ENCODE peak calls at places on chromosomes 13 and 19, in five cellular contexts. L is Peyer's patch, Q is testis, Z is breast epithelium, W is gastrocnemius medialis. D is an unnamed sample.

GRCh38 chr19:18742838-18743237 is 48.3 kb downstream of the COMP start:
- DNase-seq in Q (no peak), W (no peak), Z (no peak), L (peak), D (no peak)

GRCh38 chr19:34711890-34712289 is 22.2 kb upstream of the ZNF181 start:
- DNase-seq in L (no peak), Z (no peak), Q (no peak), W (no peak), D (no peak)

GRCh38 chr13:60135344-60135743 is 28.4 kb downstream of the DIAPH3 start:
- DNase-seq in Z (no peak), Q (no peak), W (no peak), L (no peak), D (no peak)

GRCh38 chr19:58386576-58387337 is at the start of gene RPS5:
- DNase-seq in W (peak), Z (peak), Q (peak), L (peak), D (peak)

GRCh38 chr19:18853755-18854427 is 22.1 kb downstream of the UPF1 start:
- DNase-seq in Z (no peak), L (no peak), Q (no peak), W (no peak), D (no peak)

GRCh38 chr13:43265028-43265427 is 241.6 kb downstream of the DNAJC15 start:
- DNase-seq in Z (no peak), L (no peak), Q (no peak), W (no peak), D (no peak)

GRCh38 chr19:56109216-56109615 is 11.9 kb downstream of the ZNF787 start:
- DNase-seq in Z (no peak), W (no peak), L (no peak), Q (peak), D (no peak)

GRCh38 chr13:81171065-81171647 is 830.2 kb upstream of the SPRY2 start:
- DNase-seq in L (no peak), Z (no peak), Q (no peak), W (no peak), D (no peak)

GRCh38 chr19:47075179-47075811 is 26.9 kb upstream of the TMEM160 start:
- DNase-seq in W (no peak), Z (no peak), L (no peak), Q (no peak), D (peak)

GRCh38 chr13:18943721-18944391 is 237.8 kb downstream of the TUBA3C start:
- DNase-seq in L (peak), Q (no peak), W (no peak), Z (no peak), D (peak)

GRCh38 chr13:33260168-33261098 is 25.1 kb downstream of the STARD13 start:
- DNase-seq in Z (no peak), Q (no peak), W (no peak), L (no peak), D (no peak)

GRCh38 chr19:35214766-35215422 is 13.6 kb downstream of the FAM187B start:
- DNase-seq in L (no peak), W (no peak), Z (no peak), Q (no peak), D (peak)

GRCh38 chr19:42152285-42152684 is 20.0 kb upstream of the POU2F2 start:
- DNase-seq in W (no peak), Q (no peak), Z (no peak), L (no peak), D (no peak)

GRCh38 chr19:33860691-33861090 is 64.0 kb downstream of the KCTD15 start:
- DNase-seq in Z (no peak), Q (no peak), L (no peak), W (no peak), D (no peak)

GRCh38 chr13:35485451-35485850 is 9.0 kb upstream of the MAB21L1 start:
- DNase-seq in W (no peak), L (no peak), Q (no peak), Z (no peak), D (no peak)

GRCh38 chr19:10760268-10760944 is 42.5 kb downstream of the DNM2 start:
- DNase-seq in W (no peak), L (peak), Q (no peak), Z (no peak), D (no peak)

GRCh38 chr19:46748325-46749109 is 2.3 kb upstream of the STRN4 start:
- DNase-seq in Z (no peak), Q (peak), W (no peak), L (peak), D (peak)

GRCh38 chr13:99119686-99120085 is 81.0 kb upstream of the UBAC2 start:
- DNase-seq in Z (no peak), Q (no peak), L (no peak), W (no peak), D (no peak)

GRCh38 chr13:22940090-22940710 is 240.6 kb upstream of the SGCG start:
- DNase-seq in L (no peak), Z (no peak), W (no peak), Q (no peak), D (no peak)

GRCh38 chr13:23427342-23428182 is 5.9 kb downstream of the SACS start:
- DNase-seq in Z (peak), W (no peak), Q (peak), L (no peak), D (no peak)

GRCh38 chr19:52188822-52189744 is 769 bp upstream of the PPP2R1A start:
- DNase-seq in L (peak), Q (no peak), Z (peak), W (no peak), D (no peak)

GRCh38 chr19:30593975-30594925 is 222.1 kb downstream of the ZNF536 start:
- DNase-seq in W (no peak), L (no peak), Q (no peak), Z (no peak), D (no peak)

GRCh38 chr13:109145631-109146030 is 516.2 kb downstream of the MYO16 start:
- DNase-seq in L (no peak), Q (peak), W (peak), Z (no peak), D (peak)

GRCh38 chr13:72763411-72763810 is 18.3 kb downstream of the DIS3 start:
- DNase-seq in Z (no peak), L (no peak), Q (no peak), W (no peak), D (no peak)

GRCh38 chr19:34171539-34171876 is 796 bp upstream of the LSM14A start:
- DNase-seq in Z (no peak), L (no peak), Q (no peak), W (no peak), D (no peak)

DNA sequence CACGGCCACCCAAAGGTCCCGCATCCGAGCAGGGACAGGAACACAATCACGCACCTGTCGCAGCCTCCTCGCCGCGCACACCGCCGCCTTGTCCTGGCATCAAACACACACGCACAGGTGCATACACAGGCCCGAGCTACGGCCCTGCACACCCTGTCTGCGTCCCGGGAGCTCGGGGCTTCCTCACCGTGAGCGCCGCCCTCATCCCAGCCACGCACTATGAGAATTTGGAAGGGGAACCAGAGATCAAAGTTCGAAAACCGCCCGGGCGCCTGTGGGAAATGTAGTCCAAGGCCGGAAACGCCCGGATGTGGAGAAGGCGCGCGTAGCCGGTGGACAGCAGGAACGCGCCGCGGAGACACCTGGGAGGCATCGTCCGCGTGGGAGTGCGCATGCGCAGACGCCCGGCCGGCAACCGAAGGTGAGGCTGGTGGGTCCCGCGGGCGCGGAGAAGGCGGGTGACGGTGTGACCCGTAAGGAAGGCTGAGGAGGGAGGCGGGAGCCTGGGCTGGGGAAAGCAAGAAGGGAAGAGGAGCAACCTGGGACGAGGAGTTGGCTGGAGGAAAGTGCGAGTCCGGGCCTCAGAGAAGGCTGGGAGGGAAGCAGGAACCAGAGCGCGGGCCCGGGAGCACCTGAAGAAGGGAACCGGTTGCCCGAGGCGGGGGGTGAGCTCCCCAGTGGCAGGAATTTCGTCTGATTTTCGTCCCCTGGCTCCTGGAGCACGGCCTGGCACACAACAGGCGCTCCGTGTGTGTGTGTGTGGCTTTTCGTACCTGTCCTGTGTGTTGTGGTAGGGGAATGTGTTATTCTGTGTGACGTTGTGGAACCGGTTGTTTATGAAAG is at the start of gene ZNF567:
- DNase-seq in Q (peak), Z (peak), W (peak), L (peak), D (peak)
- TF ChIP-seq POLR2A in Q (no peak), Z (peak), W (peak), L (peak), D (peak)

GRCh38 chr19:45668342-45668871 is 386 bp downstream of the GIPR start:
- DNase-seq in L (no peak), W (no peak), Z (no peak), Q (no peak), D (no peak)
- TF ChIP-seq POLR2A in L (no peak), W (no peak), Z (no peak), Q (no peak), D (no peak)

GRCh38 chr13:54361460-54361859 is 1332.8 kb downstream of the OLFM4 start:
- DNase-seq in Z (no peak), L (no peak), Q (no peak), W (no peak), D (no peak)
- TF ChIP-seq POLR2A in Z (no peak), L (no peak), Q (no peak), W (no peak), D (no peak)

GRCh38 chr19:6233051-6233826 is 46.5 kb downstream of the MLLT1 start:
- DNase-seq in W (peak), Q (no peak), Z (peak), L (peak), D (peak)

GRCh38 chr19:6232567-6232966 is 47.2 kb downstream of the MLLT1 start:
- DNase-seq in W (no peak), Q (no peak), L (no peak), Z (no peak), D (no peak)

GRCh38 chr19:6229951-6230712 is 49.6 kb downstream of the MLLT1 start:
- DNase-seq in Q (no peak), L (peak), W (no peak), Z (no peak), D (no peak)

GRCh38 chr19:6229216-6229913 is 50.4 kb downstream of the MLLT1 start:
- DNase-seq in Z (no peak), W (no peak), Q (no peak), L (peak), D (no peak)

DNA sequence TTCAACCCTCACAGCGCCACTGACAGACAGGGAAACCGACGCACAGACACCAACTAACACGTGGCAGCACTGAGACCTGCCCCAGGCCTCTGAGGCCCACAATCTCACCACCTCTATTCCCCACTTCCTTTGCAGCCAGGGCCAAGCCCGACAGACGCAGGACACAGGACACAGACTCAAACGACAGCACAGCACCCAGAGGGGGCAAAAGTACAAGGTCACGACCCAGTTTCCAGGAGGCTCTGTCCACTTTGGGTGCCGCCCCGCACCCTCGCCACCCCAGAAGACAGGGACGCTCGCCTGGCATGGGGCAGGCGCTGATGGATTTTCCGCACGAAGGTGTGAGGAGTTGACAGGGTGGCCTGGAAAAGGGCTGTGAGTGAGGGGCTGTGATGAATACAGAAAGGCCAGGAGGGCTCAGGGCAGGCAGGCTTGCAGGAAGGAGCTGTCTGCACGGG is 48.8 kb downstream of the MLLT1 start:
- DNase-seq in W (no peak), L (peak), Q (no peak), Z (no peak), D (no peak)
- TF ChIP-seq POLR2A in W (no peak), L (no peak), Q (no peak), Z (no peak), D (no peak)

D was measured in adrenal gland.